ENCODE peak calls at places on chromosomes 5 and 9, in nine cellular contexts. One of them, this sample, is unnamed. For H3K4me1, the result is how much of the 10 kb centered on the place peaks cover.

GRCh38 chr9:27749838-27750237 is 176.6 kb upstream of the C9orf72 start:
- DNase-seq in sigmoid colon: no peak
- DNase-seq in left ventricle myocardium inferior: no peak
- DNase-seq in prostate gland: no peak
- DNase-seq in right lobe of liver: no peak
- DNase-seq in gastrocnemius medialis: no peak
- DNase-seq in heart left ventricle: no peak
- DNase-seq in CD8-positive, alpha-beta memory T cell: no peak
- DNase-seq in tibial artery: no peak
- DNase-seq in this sample: no peak

GRCh38 chr5:100575815-100576214 is 40.6 kb downstream of the FAM174A start:
- DNase-seq in sigmoid colon: no peak
- DNase-seq in left ventricle myocardium inferior: no peak
- DNase-seq in prostate gland: no peak
- DNase-seq in right lobe of liver: no peak
- DNase-seq in gastrocnemius medialis: no peak
- DNase-seq in heart left ventricle: no peak
- DNase-seq in CD8-positive, alpha-beta memory T cell: no peak
- DNase-seq in tibial artery: no peak
- DNase-seq in this sample: no peak

GRCh38 chr5:65708140-65708539 is 13.8 kb downstream of the SGTB start:
- DNase-seq in sigmoid colon: no peak
- DNase-seq in left ventricle myocardium inferior: no peak
- DNase-seq in prostate gland: no peak
- DNase-seq in right lobe of liver: no peak
- DNase-seq in gastrocnemius medialis: no peak
- DNase-seq in heart left ventricle: no peak
- DNase-seq in CD8-positive, alpha-beta memory T cell: no peak
- DNase-seq in tibial artery: no peak
- DNase-seq in this sample: no peak

GRCh38 chr5:179123491-179124328 is 63.5 kb downstream of the ZNF354C start:
- DNase-seq in sigmoid colon: no peak
- DNase-seq in left ventricle myocardium inferior: no peak
- DNase-seq in prostate gland: no peak
- DNase-seq in right lobe of liver: peak
- DNase-seq in gastrocnemius medialis: no peak
- DNase-seq in heart left ventricle: no peak
- DNase-seq in CD8-positive, alpha-beta memory T cell: no peak
- DNase-seq in tibial artery: no peak
- DNase-seq in this sample: no peak

GRCh38 chr5:66518052-66518451 is 78.1 kb upstream of the MAST4 start:
- DNase-seq in sigmoid colon: no peak
- DNase-seq in left ventricle myocardium inferior: no peak
- DNase-seq in prostate gland: no peak
- DNase-seq in right lobe of liver: no peak
- DNase-seq in gastrocnemius medialis: no peak
- DNase-seq in heart left ventricle: no peak
- DNase-seq in CD8-positive, alpha-beta memory T cell: no peak
- DNase-seq in tibial artery: no peak
- DNase-seq in this sample: no peak

GRCh38 chr9:91001146-91001611 is 199.6 kb downstream of the SYK start:
- DNase-seq in sigmoid colon: no peak
- DNase-seq in left ventricle myocardium inferior: no peak
- DNase-seq in prostate gland: peak
- DNase-seq in right lobe of liver: no peak
- DNase-seq in gastrocnemius medialis: no peak
- DNase-seq in heart left ventricle: no peak
- DNase-seq in CD8-positive, alpha-beta memory T cell: no peak
- DNase-seq in tibial artery: no peak
- DNase-seq in this sample: peak

GRCh38 chr5:169577966-169578365 is 5.6 kb upstream of the SPDL1 start:
- DNase-seq in sigmoid colon: no peak
- DNase-seq in left ventricle myocardium inferior: no peak
- DNase-seq in prostate gland: no peak
- DNase-seq in right lobe of liver: no peak
- DNase-seq in gastrocnemius medialis: no peak
- DNase-seq in heart left ventricle: no peak
- DNase-seq in CD8-positive, alpha-beta memory T cell: no peak
- DNase-seq in tibial artery: no peak
- DNase-seq in this sample: no peak

GRCh38 chr9:2302606-2303005 is 287.5 kb downstream of the SMARCA2 start:
- DNase-seq in sigmoid colon: no peak
- DNase-seq in left ventricle myocardium inferior: no peak
- DNase-seq in prostate gland: no peak
- DNase-seq in right lobe of liver: no peak
- DNase-seq in gastrocnemius medialis: no peak
- DNase-seq in heart left ventricle: no peak
- DNase-seq in CD8-positive, alpha-beta memory T cell: no peak
- DNase-seq in tibial artery: no peak
- DNase-seq in this sample: no peak

GRCh38 chr9:89597711-89598707 is 6.8 kb upstream of the GADD45G start:
- DNase-seq in sigmoid colon: no peak
- DNase-seq in left ventricle myocardium inferior: no peak
- DNase-seq in prostate gland: peak
- DNase-seq in right lobe of liver: peak
- DNase-seq in gastrocnemius medialis: no peak
- DNase-seq in heart left ventricle: no peak
- DNase-seq in CD8-positive, alpha-beta memory T cell: no peak
- DNase-seq in tibial artery: peak
- DNase-seq in this sample: peak

GRCh38 chr5:181243521-181244307 is at the start of gene RACK1:
- DNase-seq in sigmoid colon: peak
- DNase-seq in left ventricle myocardium inferior: peak
- DNase-seq in prostate gland: peak
- DNase-seq in right lobe of liver: peak
- DNase-seq in gastrocnemius medialis: peak
- DNase-seq in heart left ventricle: peak
- DNase-seq in CD8-positive, alpha-beta memory T cell: peak
- DNase-seq in tibial artery: peak
- DNase-seq in this sample: peak

DNA sequence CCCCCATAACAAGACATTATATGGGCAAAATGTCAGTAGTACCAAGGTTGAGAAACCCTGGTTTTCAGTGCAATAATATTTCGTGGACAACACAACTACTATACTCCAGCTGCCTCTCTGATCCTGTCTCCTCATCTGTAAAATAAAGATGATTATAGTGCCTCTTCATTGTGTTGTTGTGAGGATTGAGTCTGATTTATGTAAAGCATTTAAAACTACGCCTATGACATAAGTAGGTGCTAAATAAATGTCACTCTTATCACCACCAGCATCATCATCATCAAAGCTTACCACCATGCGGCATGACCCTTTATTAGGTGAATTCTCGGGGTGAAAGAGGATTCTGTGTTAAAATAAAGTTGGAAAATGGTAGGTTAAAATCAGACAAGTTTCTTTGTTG is 67.8 kb upstream of the IFNE start:
- DNase-seq in sigmoid colon: no peak
- DNase-seq in left ventricle myocardium inferior: no peak
- DNase-seq in prostate gland: no peak
- DNase-seq in right lobe of liver: no peak
- DNase-seq in gastrocnemius medialis: no peak
- DNase-seq in heart left ventricle: no peak
- DNase-seq in CD8-positive, alpha-beta memory T cell: no peak
- DNase-seq in tibial artery: no peak
- DNase-seq in this sample: no peak
- H3K4me1 ChIP-seq in sigmoid colon: under half
- H3K4me1 ChIP-seq in left ventricle myocardium inferior: under half
- H3K4me1 ChIP-seq in prostate gland: under half
- H3K4me1 ChIP-seq in right lobe of liver: under half
- H3K4me1 ChIP-seq in gastrocnemius medialis: under half
- H3K4me1 ChIP-seq in heart left ventricle: under half
- H3K4me1 ChIP-seq in CD8-positive, alpha-beta memory T cell: under half
- H3K4me1 ChIP-seq in tibial artery: under half
- H3K4me1 ChIP-seq in this sample: under half

GRCh38 chr9:94921656-94922055 is 195.2 kb downstream of the AOPEP start:
- DNase-seq in sigmoid colon: no peak
- DNase-seq in left ventricle myocardium inferior: no peak
- DNase-seq in prostate gland: no peak
- DNase-seq in right lobe of liver: no peak
- DNase-seq in gastrocnemius medialis: no peak
- DNase-seq in heart left ventricle: no peak
- DNase-seq in CD8-positive, alpha-beta memory T cell: no peak
- DNase-seq in tibial artery: no peak
- DNase-seq in this sample: no peak

GRCh38 chr9:94919376-94920098 is 193.0 kb downstream of the AOPEP start:
- DNase-seq in sigmoid colon: peak
- DNase-seq in left ventricle myocardium inferior: no peak
- DNase-seq in prostate gland: no peak
- DNase-seq in right lobe of liver: no peak
- DNase-seq in gastrocnemius medialis: no peak
- DNase-seq in heart left ventricle: no peak
- DNase-seq in CD8-positive, alpha-beta memory T cell: no peak
- DNase-seq in tibial artery: no peak
- DNase-seq in this sample: no peak

GRCh38 chr9:94921072-94921471 is 194.6 kb downstream of the AOPEP start:
- DNase-seq in sigmoid colon: peak
- DNase-seq in left ventricle myocardium inferior: no peak
- DNase-seq in prostate gland: no peak
- DNase-seq in right lobe of liver: no peak
- DNase-seq in gastrocnemius medialis: no peak
- DNase-seq in heart left ventricle: no peak
- DNase-seq in CD8-positive, alpha-beta memory T cell: no peak
- DNase-seq in tibial artery: peak
- DNase-seq in this sample: no peak

GRCh38 chr9:94922098-94922607 is 195.7 kb downstream of the AOPEP start:
- DNase-seq in sigmoid colon: peak
- DNase-seq in left ventricle myocardium inferior: no peak
- DNase-seq in prostate gland: peak
- DNase-seq in right lobe of liver: no peak
- DNase-seq in gastrocnemius medialis: no peak
- DNase-seq in heart left ventricle: no peak
- DNase-seq in CD8-positive, alpha-beta memory T cell: no peak
- DNase-seq in tibial artery: peak
- DNase-seq in this sample: peak

DNA sequence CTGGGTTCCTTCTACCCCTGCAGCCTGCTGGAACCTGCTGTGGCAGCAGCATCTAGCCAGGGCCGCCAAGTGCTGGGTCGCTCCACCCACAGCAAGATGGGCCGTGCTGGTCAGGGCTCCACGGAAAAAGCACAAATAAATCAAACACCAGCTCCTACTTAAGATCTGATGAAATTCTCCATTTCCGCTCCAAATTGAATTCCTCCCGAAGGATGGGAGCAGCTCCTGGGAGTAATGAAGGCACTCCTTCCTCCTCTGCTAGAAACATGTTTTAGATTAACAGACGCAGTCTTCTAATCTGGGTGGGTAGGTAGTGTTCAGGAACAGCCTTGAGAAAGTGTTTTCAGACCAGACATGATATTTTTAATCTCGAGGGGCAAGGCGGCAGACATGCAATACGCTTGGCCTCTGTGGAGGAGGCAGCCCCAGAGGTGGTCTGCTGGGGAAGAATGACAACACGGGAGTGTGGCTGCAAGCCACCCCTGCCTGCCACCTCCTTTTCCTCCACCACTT is 194.0 kb downstream of the AOPEP start:
- DNase-seq in sigmoid colon: peak
- DNase-seq in left ventricle myocardium inferior: peak
- DNase-seq in prostate gland: no peak
- DNase-seq in right lobe of liver: no peak
- DNase-seq in gastrocnemius medialis: no peak
- DNase-seq in heart left ventricle: no peak
- DNase-seq in CD8-positive, alpha-beta memory T cell: no peak
- DNase-seq in tibial artery: peak
- DNase-seq in this sample: no peak
- H3K4me1 ChIP-seq in sigmoid colon: under half
- H3K4me1 ChIP-seq in left ventricle myocardium inferior: half or more
- H3K4me1 ChIP-seq in prostate gland: under half
- H3K4me1 ChIP-seq in right lobe of liver: under half
- H3K4me1 ChIP-seq in gastrocnemius medialis: under half
- H3K4me1 ChIP-seq in heart left ventricle: under half
- H3K4me1 ChIP-seq in CD8-positive, alpha-beta memory T cell: under half
- H3K4me1 ChIP-seq in tibial artery: under half
- H3K4me1 ChIP-seq in this sample: under half

GRCh38 chr5:139304391-139305324 is 11.1 kb downstream of the MATR3 start:
- DNase-seq in sigmoid colon: no peak
- DNase-seq in left ventricle myocardium inferior: no peak
- DNase-seq in prostate gland: no peak
- DNase-seq in right lobe of liver: no peak
- DNase-seq in gastrocnemius medialis: no peak
- DNase-seq in heart left ventricle: no peak
- DNase-seq in CD8-positive, alpha-beta memory T cell: no peak
- DNase-seq in tibial artery: no peak
- DNase-seq in this sample: no peak

GRCh38 chr5:139306197-139306596 is 12.7 kb downstream of the MATR3 start:
- DNase-seq in sigmoid colon: no peak
- DNase-seq in left ventricle myocardium inferior: no peak
- DNase-seq in prostate gland: no peak
- DNase-seq in right lobe of liver: no peak
- DNase-seq in gastrocnemius medialis: no peak
- DNase-seq in heart left ventricle: no peak
- DNase-seq in CD8-positive, alpha-beta memory T cell: no peak
- DNase-seq in tibial artery: no peak
- DNase-seq in this sample: no peak

GRCh38 chr5:139306628-139307379 is 13.3 kb downstream of the MATR3 start:
- DNase-seq in sigmoid colon: no peak
- DNase-seq in left ventricle myocardium inferior: no peak
- DNase-seq in prostate gland: no peak
- DNase-seq in right lobe of liver: no peak
- DNase-seq in gastrocnemius medialis: no peak
- DNase-seq in heart left ventricle: no peak
- DNase-seq in CD8-positive, alpha-beta memory T cell: no peak
- DNase-seq in tibial artery: no peak
- DNase-seq in this sample: no peak

GRCh38 chr5:139312075-139312474 is 18.5 kb downstream of the MATR3 start:
- DNase-seq in sigmoid colon: no peak
- DNase-seq in left ventricle myocardium inferior: no peak
- DNase-seq in prostate gland: no peak
- DNase-seq in right lobe of liver: no peak
- DNase-seq in gastrocnemius medialis: no peak
- DNase-seq in heart left ventricle: no peak
- DNase-seq in CD8-positive, alpha-beta memory T cell: no peak
- DNase-seq in tibial artery: no peak
- DNase-seq in this sample: no peak

GRCh38 chr5:139308797-139309196 is 15.3 kb downstream of the MATR3 start:
- DNase-seq in sigmoid colon: no peak
- DNase-seq in left ventricle myocardium inferior: no peak
- DNase-seq in prostate gland: no peak
- DNase-seq in right lobe of liver: no peak
- DNase-seq in gastrocnemius medialis: no peak
- DNase-seq in heart left ventricle: no peak
- DNase-seq in CD8-positive, alpha-beta memory T cell: no peak
- DNase-seq in tibial artery: no peak
- DNase-seq in this sample: no peak
- H3K4me1 ChIP-seq in sigmoid colon: half or more
- H3K4me1 ChIP-seq in left ventricle myocardium inferior: half or more
- H3K4me1 ChIP-seq in prostate gland: under half
- H3K4me1 ChIP-seq in right lobe of liver: under half
- H3K4me1 ChIP-seq in gastrocnemius medialis: half or more
- H3K4me1 ChIP-seq in heart left ventricle: half or more
- H3K4me1 ChIP-seq in CD8-positive, alpha-beta memory T cell: half or more
- H3K4me1 ChIP-seq in tibial artery: under half
- H3K4me1 ChIP-seq in this sample: half or more

DNA sequence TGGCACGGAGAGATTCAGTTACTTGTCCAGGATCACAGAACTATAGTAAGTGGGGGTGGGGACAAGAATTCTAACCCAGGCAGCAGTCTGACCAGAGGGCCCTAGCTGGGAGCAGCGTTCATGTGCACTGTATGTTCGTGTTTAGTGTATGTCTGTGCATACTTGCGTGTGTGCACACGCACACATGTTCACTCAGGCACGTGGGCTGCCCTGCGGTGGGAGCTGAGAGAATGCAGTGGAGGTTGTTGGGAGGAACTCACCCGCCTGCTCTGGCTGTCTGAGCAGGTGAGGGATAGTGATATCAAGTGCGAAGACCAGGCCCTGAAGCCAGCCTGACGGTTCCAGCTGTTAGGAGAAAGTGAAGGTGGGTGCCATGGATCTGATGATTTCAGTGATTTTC is 962 bp downstream of the DCANP1 start:
- DNase-seq in sigmoid colon: peak
- DNase-seq in left ventricle myocardium inferior: no peak
- DNase-seq in prostate gland: no peak
- DNase-seq in right lobe of liver: peak
- DNase-seq in gastrocnemius medialis: no peak
- DNase-seq in heart left ventricle: peak
- DNase-seq in CD8-positive, alpha-beta memory T cell: no peak
- DNase-seq in tibial artery: no peak
- DNase-seq in this sample: no peak
- H3K4me1 ChIP-seq in sigmoid colon: under half
- H3K4me1 ChIP-seq in left ventricle myocardium inferior: under half
- H3K4me1 ChIP-seq in prostate gland: under half
- H3K4me1 ChIP-seq in right lobe of liver: under half
- H3K4me1 ChIP-seq in gastrocnemius medialis: under half
- H3K4me1 ChIP-seq in heart left ventricle: under half
- H3K4me1 ChIP-seq in CD8-positive, alpha-beta memory T cell: under half
- H3K4me1 ChIP-seq in tibial artery: under half
- H3K4me1 ChIP-seq in this sample: under half